ENCODE peak calls at places on chromosomes 4 and X, in four cellular contexts. A, P, H and U are unnamed samples.

GRCh38 chr4:7960017-7960789 is 20.5 kb upstream of the AFAP1 start:
- DNase-seq in A (no peak), H (no peak), P (no peak), U (no peak)

GRCh38 chrX:1661048-1661921 is 46.4 kb downstream of the ASMT start:
- DNase-seq in H (no peak), A (peak; percentile 9), P (peak; percentile 21), U (peak; percentile 79)

GRCh38 chr4:2302387-2303119 is 40.6 kb upstream of the MXD4 start:
- DNase-seq in P (peak; percentile 34), H (no peak), A (no peak), U (no peak)

GRCh38 chr4:10629394-10629793 is 55.2 kb downstream of the CLNK start:
- DNase-seq in A (no peak), P (no peak), H (no peak), U (no peak)

GRCh38 chrX:17544831-17545230 is 169.8 kb downstream of the NHS start:
- DNase-seq in A (no peak), H (no peak), P (no peak), U (no peak)

GRCh38 chr4:7817877-7818675 is 121.6 kb downstream of the AFAP1 start:
- DNase-seq in P (no peak), H (no peak), A (no peak), U (peak; percentile 26)

GRCh38 chr4:176584031-176584430 is 208.7 kb downstream of the VEGFC start:
- DNase-seq in P (no peak), H (no peak), A (no peak), U (no peak)

GRCh38 chrX:15165832-15166231 is 104.1 kb downstream of the ASB9 start:
- DNase-seq in A (no peak), H (no peak), P (no peak), U (no peak)

GRCh38 chrX:49784747-49785280 is 44.3 kb upstream of the PAGE4 start:
- DNase-seq in H (no peak), P (no peak), A (no peak), U (no peak)

GRCh38 chr4:48047421-48047844 is 30.9 kb downstream of the NIPAL1 start:
- DNase-seq in H (no peak), A (no peak), P (no peak), U (no peak)

GRCh38 chr4:98706200-98706813 is 47.9 kb upstream of the TSPAN5 start:
- DNase-seq in H (no peak), P (no peak), A (no peak), U (no peak)

GRCh38 chr4:53196872-53197759 is 168.7 kb downstream of the SCFD2 start:
- DNase-seq in P (no peak), A (peak; percentile 13), H (no peak), U (no peak)

GRCh38 chrX:121052122-121052521 is 4.7 kb downstream of the GLUD2 start:
- DNase-seq in A (no peak), P (no peak), H (no peak), U (no peak)

GRCh38 chr4:7675612-7676320 is 241.0 kb upstream of the PSAPL1 start:
- DNase-seq in P (no peak), A (no peak), H (peak; percentile 80), U (no peak)

GRCh38 chr4:22385615-22386014 is 130.3 kb downstream of the ADGRA3 start:
- DNase-seq in A (peak; percentile 28), H (no peak), P (no peak), U (no peak)

GRCh38 chrX:28273751-28274150 is 292.5 kb upstream of the DCAF8L1 start:
- DNase-seq in P (no peak), A (no peak), H (no peak), U (no peak)

GRCh38 chrX:113558576-113558975 is 717.9 kb upstream of the AMOT start:
- DNase-seq in A (no peak), P (no peak), H (no peak), U (no peak)

GRCh38 chrX:70908541-70908940 is at the start of gene TEX11:
- DNase-seq in P (no peak), A (no peak), H (no peak), U (no peak)

GRCh38 chr4:42280327-42281095 is 116.8 kb upstream of the SHISA3 start:
- DNase-seq in P (no peak), H (no peak), A (no peak), U (no peak)

GRCh38 chr4:71930459-71930858 is 101.3 kb upstream of the NPFFR2 start:
- DNase-seq in P (no peak), H (no peak), A (no peak), U (no peak)

GRCh38 chr4:81913427-81913878 is 441.7 kb upstream of the RASGEF1B start:
- DNase-seq in P (no peak), H (no peak), A (peak; percentile 6), U (no peak)

GRCh38 chrX:49876750-49877149 is 2.5 kb upstream of the USP27X start:
- DNase-seq in A (peak; percentile 16), H (no peak), P (no peak), U (no peak)

GRCh38 chr4:153038493-153039311 is 102.6 kb downstream of the FHDC1 start:
- DNase-seq in A (peak; percentile 42), H (peak; percentile 62), P (no peak), U (no peak)

GRCh38 chr4:174714393-174715211 is 114.4 kb downstream of the GLRA3 start:
- DNase-seq in H (no peak), P (no peak), A (peak; percentile 11), U (no peak)

GRCh38 chr4:64271601-64272081 is 137.6 kb downstream of the TECRL start:
- DNase-seq in H (no peak), P (no peak), A (no peak), U (no peak)

GRCh38 chr4:78581626-78582025 is 30.1 kb downstream of the ANXA3 start:
- DNase-seq in A (no peak), P (no peak), H (no peak), U (no peak)

GRCh38 chr4:81084029-81084428 is 53.5 kb downstream of the BMP3 start:
- DNase-seq in P (no peak), H (no peak), A (peak; percentile 10), U (no peak)

GRCh38 chrX:41559662-41560061 is 112.5 kb downstream of the NYX start:
- DNase-seq in P (no peak), H (no peak), A (no peak), U (no peak)

GRCh38 chrX:140815868-140816267 is 106.3 kb downstream of the LINC00632 start:
- DNase-seq in H (no peak), P (no peak), A (no peak), U (no peak)

GRCh38 chr4:41331224-41331623 is 74.5 kb downstream of the UCHL1 start:
- DNase-seq in A (no peak), P (no peak), H (no peak), U (no peak)

GRCh38 chr4:26803462-26803861 is 57.2 kb upstream of the STIM2 start:
- DNase-seq in H (no peak), A (peak; percentile 24), P (no peak), U (no peak)

GRCh38 chr4:45317276-45317675 is 590.9 kb upstream of the GNPDA2 start:
- DNase-seq in P (no peak), H (no peak), A (no peak), U (no peak)

GRCh38 chrX:124280294-124280902 is 52.1 kb upstream of the TEX13D start:
- DNase-seq in H (no peak), P (no peak), A (no peak), U (no peak)

GRCh38 chr4:57068237-57068981 is 41.8 kb downstream of the IGFBP7 start:
- DNase-seq in P (no peak), H (no peak), A (no peak), U (no peak)

GRCh38 chr4:57064811-57065711 is 45.1 kb downstream of the IGFBP7 start:
- DNase-seq in H (peak; percentile 66), P (peak; percentile 83), A (no peak), U (no peak)

GRCh38 chr4:57063518-57063917 is 46.7 kb downstream of the IGFBP7 start:
- DNase-seq in P (no peak), A (no peak), H (no peak), U (no peak)

GRCh38 chr4:57064120-57064519 is 46.1 kb downstream of the IGFBP7 start:
- DNase-seq in P (no peak), A (no peak), H (no peak), U (no peak)

DNA sequence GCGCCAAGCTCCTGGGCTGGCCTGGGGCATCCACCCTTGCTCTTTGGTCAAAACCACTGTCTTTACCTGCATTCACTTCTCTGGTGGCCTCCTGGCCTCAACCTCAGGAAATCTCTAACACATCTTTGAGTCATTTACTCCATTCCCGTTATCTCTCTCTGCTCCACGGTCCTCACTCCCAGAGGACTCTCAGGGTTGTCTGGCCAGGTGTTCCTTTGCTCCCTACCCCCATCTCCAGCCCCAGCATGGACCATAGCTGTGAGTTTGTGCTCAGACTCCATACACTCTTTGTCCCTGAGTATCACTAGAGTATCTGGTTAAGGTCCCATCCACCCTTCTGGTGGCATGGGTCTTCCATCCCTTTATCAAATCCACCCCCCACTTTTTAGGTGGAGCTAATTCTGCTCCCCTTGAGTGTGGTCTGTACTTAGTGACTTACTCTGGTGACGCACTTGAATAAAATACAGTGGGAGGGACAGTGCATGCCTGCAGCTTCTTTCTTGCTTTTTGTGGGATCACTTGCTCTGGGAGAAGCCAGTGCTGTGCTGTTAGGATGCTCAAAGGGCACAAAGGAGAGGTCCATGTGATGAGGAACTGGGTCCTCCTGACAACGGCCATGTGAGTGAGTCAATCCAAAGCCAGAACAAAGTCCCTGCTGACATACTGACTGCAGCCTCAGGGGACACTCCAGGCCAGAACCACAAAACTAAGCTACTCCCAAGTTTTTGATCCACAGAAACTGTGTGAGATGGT is 44.3 kb downstream of the IGFBP7 start:
- DNase-seq in A (no peak), P (no peak), H (no peak), U (no peak)
- H3K4me1 ChIP-seq in A (no peaks in the 10 kb centered on the region), P (peaks cover 99% of the 10 kb centered on the region), H (peaks cover 5% of the 10 kb centered on the region), U (peaks cover 47% of the 10 kb centered on the region)

GRCh38 chr4:29972121-29972520 is 748.0 kb upstream of the PCDH7 start:
- DNase-seq in H (no peak), A (no peak), P (no peak), U (no peak)
- H3K9me3 ChIP-seq in H (no peaks in the 10 kb centered on the region), A (no peaks in the 10 kb centered on the region), P (no peaks in the 10 kb centered on the region), U (no peaks in the 10 kb centered on the region)

DNA sequence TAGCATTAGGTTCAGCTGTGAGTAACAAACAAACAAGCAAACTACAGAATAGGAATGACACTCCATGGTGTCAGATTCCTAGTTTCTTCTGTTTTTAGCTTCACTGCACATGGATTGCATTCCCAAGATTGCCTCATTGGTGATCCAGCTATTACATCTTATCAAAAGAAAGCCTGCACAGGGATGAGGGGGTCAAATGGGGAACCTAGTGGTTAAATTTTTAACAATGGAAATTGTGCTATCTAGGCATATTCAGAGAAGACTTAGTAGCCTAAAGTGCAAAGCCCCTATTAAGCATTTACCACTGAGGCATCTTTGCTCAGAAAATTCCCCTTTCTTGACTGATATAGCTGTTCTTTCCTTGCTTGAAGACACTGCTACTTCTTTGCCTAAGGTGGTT is 3.9 kb upstream of the TTC29 start:
- DNase-seq in P (no peak), A (no peak), H (no peak), U (no peak)
- H3K4me1 ChIP-seq in P (peaks cover 15% of the 10 kb centered on the region), A (peaks cover 4% of the 10 kb centered on the region), H (peaks cover 12% of the 10 kb centered on the region), U (peaks cover 19% of the 10 kb centered on the region)

GRCh38 chrX:47628980-47629379 is 750 bp downstream of the CFP start:
- DNase-seq in A (no peak), H (no peak), P (no peak), U (no peak)
- H3K9me3 ChIP-seq in A (no peaks in the 10 kb centered on the region), H (no peaks in the 10 kb centered on the region), P (no peaks in the 10 kb centered on the region), U (no peaks in the 10 kb centered on the region)

GRCh38 chr4:3436048-3436797 is 5.5 kb upstream of the HGFAC start:
- DNase-seq in P (no peak), H (peak; percentile 85), A (no peak), U (no peak)
- H3K4me1 ChIP-seq in P (peaks cover 21% of the 10 kb centered on the region), H (peaks cover 3% of the 10 kb centered on the region), A (no peaks in the 10 kb centered on the region), U (no peaks in the 10 kb centered on the region)